ENCODE peak calls at places on chromosomes 4 and X, in eight cellular contexts. D is left lung; O is H1; T is CD8-positive, alpha-beta T cell; G is GM10248; X is PC-3; P is neural crest cell; W is A549. Z is an unnamed sample.

GRCh38 chr4:74395633-74396032 is 30.7 kb downstream of the EREG start:
- DNase-seq in D (no peak), O (no peak), T (no peak), G (no peak), X (no peak), P (no peak), W (no peak), Z (no peak)

GRCh38 chrX:105120460-105120859 is 100.0 kb downstream of the TEX13A start:
- DNase-seq in D (no peak), O (no peak), T (no peak), G (no peak), X (no peak), P (no peak), W (no peak), Z (no peak)

GRCh38 chr4:86606809-86607208 is 12.7 kb downstream of the PTPN13 start:
- DNase-seq in D (no peak), O (no peak), T (no peak), G (no peak), X (no peak), P (no peak), W (no peak), Z (no peak)

GRCh38 chrX:77788050-77788449 is 2.0 kb upstream of the ATRX start:
- DNase-seq in D (no peak), O (no peak), T (no peak), G (no peak), X (no peak), P (no peak), W (peak; percentile 88), Z (no peak)

GRCh38 chr4:48141048-48141447 is 7.0 kb upstream of the TXK start:
- DNase-seq in D (no peak), O (no peak), T (no peak), G (peak; percentile 41), X (peak; percentile 66), P (no peak), W (peak; percentile 33), Z (no peak)

GRCh38 chrX:21174439-21174838 is 199.8 kb upstream of the CNKSR2 start:
- DNase-seq in D (no peak), O (no peak), T (no peak), G (no peak), X (no peak), P (no peak), W (no peak), Z (no peak)

GRCh38 chr4:52795533-52795932 is 44.3 kb upstream of the ERVMER34-1 start:
- DNase-seq in D (no peak), O (no peak), T (no peak), G (no peak), X (no peak), P (no peak), W (no peak), Z (no peak)

GRCh38 chr4:4427478-4427870 is 40.6 kb downstream of the NSG1 start:
- DNase-seq in D (no peak), O (no peak), T (no peak), G (no peak), X (no peak), P (no peak), W (no peak), Z (no peak)

GRCh38 chr4:55938501-55938900 is 10.2 kb upstream of the CEP135 start:
- DNase-seq in D (no peak), O (no peak), T (no peak), G (no peak), X (no peak), P (no peak), W (no peak), Z (no peak)

DNA sequence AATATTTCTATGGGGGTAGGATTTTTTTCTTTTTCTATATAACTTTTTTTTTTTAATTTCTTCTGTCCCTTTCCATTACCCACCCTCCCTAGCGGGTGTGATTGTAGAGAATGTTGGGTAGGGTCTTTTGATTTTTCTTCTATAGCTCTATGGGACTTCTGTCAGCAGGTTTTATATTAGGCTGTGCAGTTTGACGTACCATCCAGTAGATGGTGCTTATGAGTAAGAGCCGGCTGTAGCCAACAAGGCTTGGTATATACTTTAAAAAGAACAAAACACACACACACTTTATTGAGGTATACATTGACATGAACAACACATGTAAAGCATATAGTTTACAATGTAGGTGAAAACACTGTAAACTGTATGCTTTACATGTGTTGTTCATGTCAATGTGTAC is 247.9 kb upstream of the POF1B start:
- DNase-seq in D (no peak), O (no peak), T (no peak), G (no peak), X (peak; percentile 39), P (no peak), W (peak; percentile 9), Z (no peak)
- TF ChIP-seq CTCF in D (no peak), O (peak; percentile 17), T (no peak), G (peak; percentile 38), X (peak; percentile 56), P (peak; percentile 58), W (no peak), Z (no peak)

DNA sequence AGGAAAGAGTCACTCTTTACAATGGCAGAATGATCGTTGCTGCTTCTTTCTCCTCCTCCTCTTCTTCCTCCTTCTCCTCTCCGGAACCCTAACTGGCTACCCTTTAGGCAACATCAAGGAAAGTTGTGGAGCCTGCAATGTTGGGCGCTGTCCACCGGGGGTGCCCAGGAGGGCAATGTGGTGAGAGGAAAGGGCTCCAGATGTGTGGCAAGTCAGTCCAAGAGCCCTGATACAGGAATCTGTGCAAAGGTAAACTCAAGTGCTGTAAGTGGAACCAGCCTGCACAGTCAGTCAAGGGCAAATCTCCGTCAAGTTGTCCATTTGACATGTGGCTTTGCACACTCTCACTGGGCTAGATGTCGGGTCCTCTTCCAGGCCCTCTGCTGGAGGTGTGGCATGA is 2.8 kb downstream of the RTL5 start:
- DNase-seq in D (no peak), O (peak; percentile 57), T (no peak), G (no peak), X (peak; percentile 44), P (peak; percentile 15), W (peak; percentile 47), Z (no peak)
- TF ChIP-seq CTCF in D (peak; percentile 36), O (peak; percentile 49), T (peak; percentile 21), G (no peak), X (peak; percentile 70), P (peak; percentile 49), W (peak; percentile 7), Z (peak; percentile 41)

DNA sequence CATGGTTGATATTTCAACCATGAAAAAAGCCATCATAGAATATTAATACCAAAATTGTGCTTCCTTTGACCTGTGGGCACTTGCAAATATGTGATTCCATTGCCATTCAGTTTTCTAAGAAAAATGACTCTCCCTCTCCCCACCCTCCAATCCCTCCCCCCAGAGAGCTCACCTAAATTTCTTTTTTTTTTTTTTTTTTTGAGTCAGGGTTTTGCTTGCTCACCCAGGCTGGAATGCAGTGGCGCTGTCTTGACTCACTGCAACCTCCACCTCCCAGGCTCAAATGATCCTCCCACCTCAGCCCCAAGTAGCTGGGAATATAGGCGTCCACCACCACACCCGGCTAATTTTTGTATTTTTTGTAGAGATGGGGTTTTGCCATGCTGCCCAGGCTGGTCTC is 47.0 kb downstream of the SNX25 start:
- DNase-seq in D (no peak), O (no peak), T (no peak), G (no peak), X (peak; percentile 68), P (no peak), W (peak; percentile 22), Z (no peak)
- TF ChIP-seq CTCF in D (no peak), O (no peak), T (no peak), G (no peak), X (no peak), P (no peak), W (no peak), Z (no peak)

DNA sequence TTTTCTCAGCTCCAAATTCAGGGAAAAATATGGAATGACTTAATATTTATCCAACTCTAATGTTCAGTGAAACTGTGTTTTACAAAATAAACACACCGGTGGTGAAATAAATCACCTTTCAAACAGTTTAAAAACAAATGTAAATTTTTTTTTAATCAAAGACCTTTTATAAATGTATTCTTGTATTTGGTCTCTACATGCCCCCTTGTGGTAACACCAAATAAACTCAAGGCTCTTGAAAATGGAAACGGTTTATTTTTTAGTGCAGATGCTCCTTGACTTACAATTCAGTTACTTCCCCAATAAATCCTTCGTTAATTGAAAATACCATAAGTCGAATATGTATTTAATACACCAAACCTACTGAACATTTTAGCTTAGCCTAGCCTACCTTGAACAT is 45.9 kb upstream of the ITM2A start:
- DNase-seq in D (no peak), O (no peak), T (no peak), G (peak; percentile 4), X (peak; percentile 39), P (no peak), W (peak; percentile 29), Z (no peak)
- TF ChIP-seq CTCF in D (no peak), O (no peak), T (peak; percentile 55), G (peak; percentile 30), X (peak; percentile 62), P (peak; percentile 59), W (peak; percentile 34), Z (peak; percentile 65)

DNA sequence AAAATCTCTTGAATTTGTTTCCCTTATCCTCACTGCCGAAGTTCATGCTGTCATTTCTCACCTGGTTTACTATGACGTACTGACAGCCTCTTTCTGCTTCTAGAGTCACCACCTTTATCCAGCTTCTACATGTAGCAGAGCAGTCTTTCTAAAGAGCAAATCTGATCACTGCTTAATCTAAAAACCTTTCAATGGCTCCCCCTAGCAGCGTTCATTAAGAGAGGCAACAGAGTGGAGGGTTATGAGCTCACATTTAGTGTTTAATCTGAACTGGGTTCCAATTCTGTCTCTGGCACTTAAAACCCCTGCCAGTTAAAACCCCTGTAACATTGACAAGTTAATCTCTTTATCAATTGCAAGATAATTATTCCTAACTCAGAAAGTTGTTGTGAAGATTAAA is 4.4 kb downstream of the RBPJ start:
- DNase-seq in D (no peak), O (no peak), T (peak; percentile 20), G (no peak), X (peak; percentile 50), P (no peak), W (peak; percentile 31), Z (no peak)
- TF ChIP-seq CTCF in D (no peak), O (peak; percentile 40), T (peak; percentile 53), G (peak; percentile 56), X (peak; percentile 72), P (peak; percentile 52), W (peak; percentile 30), Z (no peak)

GRCh38 chr4:173652283-173652931 is 122.4 kb upstream of the HAND2 start:
- DNase-seq in D (no peak), O (no peak), T (no peak), G (no peak), X (no peak), P (no peak), W (no peak), Z (no peak)
- TF ChIP-seq CTCF in D (no peak), O (no peak), T (no peak), G (no peak), X (no peak), P (no peak), W (no peak), Z (no peak)

DNA sequence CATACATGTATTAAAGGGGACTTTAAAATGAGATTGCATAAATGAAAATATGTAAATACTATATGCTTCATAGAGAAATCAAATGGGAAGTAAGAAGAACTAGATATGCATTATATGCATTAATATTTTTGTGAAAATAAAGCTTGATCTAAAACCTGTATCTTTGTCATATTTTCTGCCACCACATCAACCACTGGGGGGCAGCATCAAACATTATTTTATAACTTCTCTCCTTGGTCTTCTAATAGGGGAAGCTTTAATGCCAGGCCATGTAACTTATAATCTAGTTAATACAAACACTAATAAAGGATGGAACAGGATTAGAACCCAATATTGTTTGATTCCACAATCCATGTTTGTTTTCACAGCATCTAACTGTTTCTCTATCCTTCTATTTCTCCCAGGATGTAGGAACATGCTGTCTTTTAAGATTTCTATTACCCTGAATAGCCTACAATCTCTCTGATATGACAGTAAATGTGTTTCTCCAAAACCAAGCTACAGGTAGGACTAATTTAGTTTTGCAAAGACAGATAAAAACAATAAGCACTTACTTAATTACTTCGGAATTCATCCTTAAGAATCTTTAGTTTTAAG is 10.0 kb downstream of the QRFPR start:
- DNase-seq in D (no peak), O (no peak), T (peak; percentile 29), G (peak; percentile 32), X (peak; percentile 59), P (peak; percentile 43), W (peak; percentile 23), Z (no peak)
- TF ChIP-seq CTCF in D (peak; percentile 52), O (peak; percentile 25), T (peak; percentile 44), G (peak; percentile 72), X (peak; percentile 70), P (peak; percentile 76), W (peak; percentile 56), Z (peak; percentile 78)

Z was measured in mesothelial cell of epicardium.